ENCODE peak calls at places on chromosome 18, in seven cellular contexts. X, L, P, D, Q, F and U are unnamed samples. For H3K9me3, the result is how much of the 10 kb centered on the place peaks cover.

GRCh38 chr18:30500240-30500945 is 542.1 kb downstream of the DSC3 start:
- DNase-seq in F (no peak), P (no peak), D (no peak), X (no peak), L (no peak), Q (no peak), U (no peak)

GRCh38 chr18:73419531-73419930 is 551.7 kb upstream of the NETO1 start:
- DNase-seq in X (no peak), L (no peak), Q (no peak), P (no peak), F (no peak), D (no peak), U (no peak)

GRCh38 chr18:61901334-61901986 is 8.7 kb upstream of the RNF152 start:
- DNase-seq in L (no peak), D (no peak), P (no peak), F (peak), X (peak), Q (peak), U (peak)

GRCh38 chr18:36724169-36724568 is 104.6 kb downstream of the TPGS2 start:
- DNase-seq in X (no peak), P (no peak), Q (no peak), F (no peak), D (no peak), L (no peak), U (no peak)

GRCh38 chr18:49135871-49136270 is 185.1 kb upstream of the SMAD7 start:
- DNase-seq in D (no peak), P (no peak), Q (no peak), X (peak), L (peak), F (no peak), U (no peak)

GRCh38 chr18:44568986-44569385 is 111.7 kb upstream of the SETBP1 start:
- DNase-seq in Q (no peak), F (no peak), L (no peak), D (no peak), P (no peak), X (no peak), U (no peak)

GRCh38 chr18:62279561-62279960 is 45.5 kb upstream of the TNFRSF11A start:
- DNase-seq in L (no peak), D (no peak), X (no peak), P (no peak), F (no peak), Q (no peak), U (no peak)

GRCh38 chr18:43314931-43315330 is 37.6 kb upstream of the SYT4 start:
- DNase-seq in F (no peak), L (no peak), D (no peak), P (no peak), X (no peak), Q (no peak), U (no peak)

GRCh38 chr18:44620821-44621220 is 59.9 kb upstream of the SETBP1 start:
- DNase-seq in D (no peak), Q (no peak), L (no peak), X (no peak), F (no peak), P (no peak), U (no peak)

GRCh38 chr18:48862116-48862515 is 88.6 kb downstream of the SMAD7 start:
- DNase-seq in D (no peak), L (peak), P (peak), F (no peak), X (no peak), Q (no peak), U (no peak)

GRCh38 chr18:52409732-52410131 is 69.7 kb downstream of the DCC start:
- DNase-seq in X (peak), P (no peak), L (no peak), D (no peak), F (no peak), Q (no peak), U (no peak)

GRCh38 chr18:13635046-13635445 is 91.3 kb downstream of the FAM210A start:
- DNase-seq in X (no peak), Q (no peak), P (no peak), F (no peak), D (no peak), L (no peak), U (no peak)

GRCh38 chr18:58590231-58590630 is 38.7 kb downstream of the ALPK2 start:
- DNase-seq in P (no peak), L (peak), F (no peak), Q (no peak), X (no peak), D (no peak), U (no peak)

GRCh38 chr18:9259148-9259547 is 75.4 kb upstream of the TWSG1 start:
- DNase-seq in D (no peak), F (no peak), P (no peak), X (no peak), Q (no peak), L (no peak), U (no peak)

GRCh38 chr18:26976206-26976605 is 110.7 kb upstream of the AQP4 start:
- DNase-seq in F (no peak), X (no peak), P (no peak), D (no peak), L (no peak), Q (no peak), U (no peak)

GRCh38 chr18:8882632-8883408 is 177.5 kb downstream of the MTCL1 start:
- DNase-seq in X (peak), L (no peak), F (peak), P (no peak), Q (no peak), D (peak), U (no peak)

GRCh38 chr18:35912332-35912731 is 60.1 kb upstream of the RMP24 start:
- DNase-seq in P (no peak), Q (no peak), F (no peak), D (no peak), L (no peak), X (no peak), U (no peak)

GRCh38 chr18:34957119-34957863 is 83.9 kb upstream of the MAPRE2 start:
- DNase-seq in X (no peak), L (no peak), F (no peak), D (no peak), P (no peak), Q (peak), U (no peak)

GRCh38 chr18:62196978-62197377 is 9.9 kb downstream of the RELCH start:
- DNase-seq in L (no peak), F (no peak), D (no peak), Q (no peak), X (no peak), P (no peak), U (no peak)

GRCh38 chr18:74326238-74326637 is 10.6 kb downstream of the C18orf63 start:
- DNase-seq in L (no peak), X (no peak), P (no peak), Q (no peak), F (no peak), D (no peak), U (no peak)

GRCh38 chr18:3380384-3380961 is 69.5 kb upstream of the TGIF1 start:
- DNase-seq in X (peak), P (no peak), Q (no peak), D (no peak), F (no peak), L (no peak), U (no peak)

GRCh38 chr18:26547302-26548143 is 830 bp downstream of the KCTD1 start:
- DNase-seq in P (peak), F (no peak), L (no peak), Q (no peak), X (no peak), D (peak), U (no peak)

GRCh38 chr18:57787068-57787682 is 15.9 kb downstream of the ATP8B1 start:
- DNase-seq in L (no peak), Q (no peak), D (no peak), F (no peak), X (peak), P (no peak), U (no peak)

GRCh38 chr18:13565228-13565627 is 161.1 kb downstream of the FAM210A start:
- DNase-seq in X (no peak), P (no peak), Q (no peak), L (no peak), D (peak), F (no peak), U (no peak)

GRCh38 chr18:37107748-37108522 is 279.0 kb downstream of the KIAA1328 start:
- DNase-seq in P (no peak), L (no peak), X (no peak), D (no peak), Q (no peak), F (no peak), U (no peak)

GRCh38 chr18:76691800-76692199 is 130.6 kb upstream of the ZNF236 start:
- DNase-seq in D (no peak), Q (no peak), X (no peak), P (no peak), L (no peak), F (no peak), U (no peak)

GRCh38 chr18:22668496-22668895 is 250.8 kb upstream of the CTAGE1 start:
- DNase-seq in X (no peak), D (no peak), L (peak), P (no peak), Q (no peak), F (peak), U (no peak)

GRCh38 chr18:53408271-53408670 is 816.2 kb downstream of the MBD2 start:
- DNase-seq in F (no peak), D (no peak), Q (no peak), L (no peak), P (no peak), X (no peak), U (no peak)

GRCh38 chr18:48035556-48035860 is 105.0 kb upstream of the SMAD2 start:
- DNase-seq in X (no peak), P (peak), L (no peak), D (no peak), F (no peak), Q (no peak), U (no peak)

GRCh38 chr18:44654555-44654954 is 26.1 kb upstream of the SETBP1 start:
- DNase-seq in L (peak), F (no peak), P (no peak), X (peak), D (no peak), Q (peak), U (no peak)

GRCh38 chr18:10663750-10664149 is 137.9 kb downstream of the NAPG start:
- DNase-seq in F (no peak), L (no peak), X (no peak), P (no peak), Q (no peak), D (no peak), U (no peak)

DNA sequence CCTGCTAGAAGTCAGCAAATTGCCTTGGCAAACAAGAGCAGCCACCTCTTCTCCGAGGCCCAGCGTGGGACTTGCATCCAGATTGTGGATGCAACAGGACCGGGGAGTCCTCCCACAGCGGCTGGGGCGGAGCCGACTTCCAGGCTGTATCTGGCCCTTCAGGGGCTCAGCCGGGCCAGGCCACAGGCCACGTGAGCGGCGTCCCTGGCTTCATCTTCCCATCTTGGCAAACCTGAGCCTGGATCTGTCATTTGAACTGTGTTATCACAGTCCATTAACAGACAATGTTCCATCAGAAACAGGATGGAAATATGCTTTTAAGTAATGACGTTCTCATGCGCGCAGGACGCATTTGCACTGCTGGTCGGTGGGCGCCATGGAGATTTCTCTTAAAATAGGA is 483.5 kb upstream of the SALL3 start:
- DNase-seq in Q (no peak), X (no peak), D (peak), F (no peak), P (no peak), L (no peak), U (no peak)
- H3K9me3 ChIP-seq in Q (under half), X (under half), D (under half), F (under half), P (under half), L (under half), U (under half)

DNA sequence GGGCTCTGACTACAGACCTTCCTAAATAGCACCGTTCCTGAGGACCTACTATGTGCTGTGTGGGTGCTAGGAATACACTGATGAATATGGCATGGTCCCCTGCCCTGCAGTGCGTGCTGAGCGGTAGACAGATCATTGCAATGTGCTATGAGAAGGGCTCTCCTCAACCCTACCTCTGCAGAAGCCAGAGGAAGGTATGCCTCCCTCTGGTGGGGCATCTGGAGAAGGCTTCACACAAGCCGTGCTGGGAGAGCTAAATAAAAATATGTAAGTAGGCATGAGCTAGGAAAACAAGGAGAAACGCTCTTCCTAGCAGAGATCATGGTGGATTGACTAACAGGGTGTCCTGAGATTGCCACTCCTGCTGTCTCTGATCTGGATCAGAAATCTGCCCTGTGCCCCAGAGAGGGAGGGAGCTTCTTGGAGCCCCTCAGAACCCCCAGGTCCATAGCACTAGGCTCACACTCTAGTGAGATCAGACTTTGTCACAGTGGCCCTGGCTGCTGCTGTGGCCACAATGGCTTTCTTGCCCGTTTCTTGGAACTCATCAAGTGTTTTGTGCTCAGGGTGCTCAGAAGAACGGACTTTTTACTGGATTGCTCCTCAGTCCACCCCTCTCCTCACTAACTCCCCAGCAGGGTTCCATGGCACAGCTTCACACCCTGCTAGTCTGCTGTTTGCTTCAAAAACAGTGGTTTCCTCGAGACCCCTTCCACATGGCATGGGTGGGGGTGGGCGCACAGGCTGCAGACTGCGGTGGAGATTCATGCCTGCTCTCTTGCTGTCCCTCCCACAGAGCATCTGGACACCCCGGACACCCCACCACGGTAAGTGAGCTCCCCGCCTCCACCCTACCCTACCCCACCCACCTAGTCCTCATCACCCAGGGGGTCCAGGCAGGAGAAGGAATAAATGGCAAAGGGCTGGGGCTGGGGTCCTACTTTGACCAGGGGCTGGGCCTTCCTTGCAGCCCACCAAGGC is 14.2 kb downstream of the SIGLEC15 start:
- DNase-seq in X (peak), F (no peak), P (peak), L (peak), Q (peak), D (no peak), U (peak)
- TF ChIP-seq CTCF in X (peak), F (peak), P (peak), L (peak), Q (peak), D (peak), U (peak)

DNA sequence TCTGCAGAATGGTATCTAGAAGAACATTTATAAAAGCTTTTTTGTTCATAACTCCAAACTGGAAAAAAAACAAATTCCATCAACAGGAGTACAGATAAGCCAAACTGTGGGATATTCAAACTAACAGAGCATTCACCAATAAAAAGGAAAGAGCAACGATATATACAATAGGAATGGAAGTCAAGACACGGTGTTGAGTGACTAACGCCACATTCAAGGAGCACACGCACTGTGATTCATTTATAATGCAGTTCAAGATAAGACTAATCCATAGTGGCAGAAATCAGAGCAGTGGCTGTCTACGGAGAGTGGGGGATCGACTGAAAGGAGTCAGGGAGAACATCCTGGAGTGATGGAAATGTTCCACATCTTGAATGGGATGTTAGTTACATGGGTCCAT is 70.7 kb downstream of the CABYR start:
- DNase-seq in P (no peak), Q (no peak), F (no peak), X (peak), L (no peak), D (no peak), U (no peak)
- H3K9me3 ChIP-seq in P (under half), Q (under half), F (under half), X (under half), L (under half), D (under half), U (under half)

DNA sequence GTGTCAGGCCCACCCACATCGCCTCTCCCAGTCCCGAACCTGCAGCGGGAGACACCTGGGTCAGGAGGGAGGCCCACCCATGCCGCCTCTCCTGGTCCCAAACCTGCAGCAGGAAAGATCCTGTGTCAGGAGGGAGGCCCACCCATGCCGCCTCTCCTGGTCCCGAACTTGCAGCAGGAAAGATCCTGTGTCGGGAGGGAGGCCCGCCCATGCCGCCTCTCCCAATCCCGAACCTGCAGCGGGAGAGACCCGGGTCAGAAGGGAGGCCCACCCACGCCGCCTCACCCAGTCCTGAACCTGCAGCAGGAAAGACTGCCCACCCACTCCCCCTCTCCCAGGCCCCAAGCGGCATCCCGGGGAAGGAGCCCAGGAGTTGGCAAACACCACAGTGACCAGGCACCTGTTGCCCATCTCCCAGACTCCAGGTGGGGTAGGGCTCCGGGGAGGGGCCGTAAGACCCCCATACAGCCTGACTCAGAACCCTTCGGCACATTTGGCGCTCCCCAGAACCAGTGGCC is 7.8 kb downstream of the SLC66A2 start:
- DNase-seq in X (no peak), P (peak), F (no peak), Q (no peak), L (peak), D (no peak), U (no peak)
- TF ChIP-seq CTCF in X (no peak), P (no peak), F (no peak), Q (no peak), L (no peak), D (no peak), U (no peak)

GRCh38 chr18:80022613-80023012 is 11.6 kb upstream of the RBFA start:
- DNase-seq in F (no peak), L (no peak), Q (no peak), X (peak), P (no peak), D (no peak), U (no peak)
- H3K9me3 ChIP-seq in F (under half), L (under half), Q (under half), X (under half), P (half or more), D (half or more), U (under half)

DNA sequence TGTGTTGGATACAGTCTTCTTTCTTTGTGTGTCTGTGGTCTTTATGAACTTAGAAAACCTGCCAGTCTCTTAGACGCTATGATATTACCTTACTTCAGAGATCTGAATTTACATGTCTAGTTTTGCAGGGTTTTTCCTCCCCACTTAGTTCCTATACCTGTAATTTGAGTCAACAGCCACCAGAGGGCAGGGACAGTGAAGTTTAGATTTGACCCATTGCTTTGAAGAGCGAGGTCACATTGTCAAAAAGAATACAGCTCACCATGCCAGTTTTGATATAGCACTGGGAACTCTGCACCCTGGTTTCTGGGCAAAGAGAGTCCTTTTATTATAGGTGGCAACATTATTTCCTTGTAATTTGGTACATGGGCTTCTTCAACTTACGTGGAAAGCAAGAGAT is 102.3 kb downstream of the MAPK4 start:
- DNase-seq in D (no peak), Q (no peak), F (peak), P (no peak), L (no peak), X (peak), U (no peak)
- TF ChIP-seq CTCF in D (no peak), Q (peak), F (peak), P (peak), L (peak), X (peak), U (peak)

GRCh38 chr18:80185545-80185944 is 61.8 kb downstream of the PARD6G start:
- DNase-seq in P (no peak), L (no peak), Q (no peak), F (no peak), D (no peak), X (no peak), U (no peak)
- H3K9me3 ChIP-seq in P (under half), L (under half), Q (under half), F (under half), D (under half), X (under half), U (under half)

GRCh38 chr18:12251311-12251710 is 2.9 kb upstream of the CIDEA start:
- DNase-seq in F (no peak), Q (no peak), D (peak), X (no peak), P (peak), L (no peak), U (no peak)

GRCh38 chr18:12245793-12246135 is 8.4 kb upstream of the CIDEA start:
- DNase-seq in P (peak), X (no peak), F (no peak), Q (no peak), D (no peak), L (peak), U (no peak)

GRCh38 chr18:12248926-12249720 is 5.0 kb upstream of the CIDEA start:
- DNase-seq in D (no peak), P (peak), F (no peak), Q (no peak), L (peak), X (no peak), U (no peak)

GRCh38 chr18:12247946-12248345 is 6.2 kb upstream of the CIDEA start:
- DNase-seq in Q (no peak), F (no peak), X (no peak), P (peak), L (no peak), D (no peak), U (no peak)

GRCh38 chr18:12246849-12247808 is 7.0 kb upstream of the CIDEA start:
- DNase-seq in P (peak), Q (no peak), X (no peak), F (peak), L (peak), D (no peak), U (no peak)
- TF ChIP-seq CTCF in P (no peak), Q (no peak), X (peak), F (peak), L (peak), D (no peak), U (peak)

DNA sequence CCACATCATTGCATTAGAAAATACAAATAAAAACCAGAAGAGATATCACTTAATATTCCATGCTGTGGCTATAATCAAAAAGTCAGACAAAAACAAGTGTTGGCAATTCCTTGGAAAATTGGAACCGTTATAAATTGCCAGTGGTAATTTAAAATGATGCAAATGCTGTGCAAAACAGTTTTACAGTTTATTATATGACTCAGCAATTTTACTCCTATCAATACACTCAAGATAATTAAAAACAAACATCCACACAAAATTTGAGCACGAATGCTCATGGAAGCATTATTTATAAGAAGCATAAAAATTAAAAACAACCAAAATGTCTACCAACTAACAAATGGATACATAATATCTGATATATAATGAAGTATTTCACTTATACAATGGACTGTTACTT is 728.8 kb downstream of the CBLN2 start:
- DNase-seq in L (no peak), P (no peak), X (no peak), D (no peak), Q (no peak), F (no peak), U (no peak)
- H3K9me3 ChIP-seq in L (under half), P (under half), X (under half), D (under half), Q (under half), F (under half), U (under half)

GRCh38 chr18:41096504-41096903 is 858.5 kb upstream of the PIK3C3 start:
- DNase-seq in P (no peak), L (no peak), D (no peak), F (no peak), Q (no peak), X (peak), U (no peak)
- TF ChIP-seq CTCF in P (no peak), L (no peak), D (no peak), F (no peak), Q (no peak), X (peak), U (peak)